ENCODE peak calls at places on chromosome 9, in six cellular contexts. I, J, V, W, A and X are unnamed samples.
A peak's percentile ranks its signal among the peaks of the same experiment; 100 is the strongest.

GRCh38 chr9:113594484-113595299 is 131.2 kb downstream of the RGS3 start:
- DNase-seq in I (no peak), J (no peak), V (no peak), W (no peak), A (no peak), X (no peak)

GRCh38 chr9:112041536-112042243 is 133.4 kb downstream of the SUSD1 start:
- DNase-seq in I (peak; percentile 81), J (peak; percentile 94), V (peak; percentile 100), W (no peak), A (peak; percentile 55), X (peak; percentile 100)

GRCh38 chr9:18260527-18260926 is 213.4 kb upstream of the ADAMTSL1 start:
- DNase-seq in I (no peak), J (peak; percentile 23), V (peak; percentile 76), W (no peak), A (peak; percentile 24), X (no peak)

GRCh38 chr9:35395076-35395675 is 94.7 kb upstream of the RUSC2 start:
- DNase-seq in I (no peak), J (no peak), V (no peak), W (no peak), A (no peak), X (no peak)

GRCh38 chr9:16679327-16679821 is 191.1 kb downstream of the BNC2 start:
- DNase-seq in I (no peak), J (no peak), V (peak; percentile 67), W (no peak), A (no peak), X (no peak)

GRCh38 chr9:122261469-122261881 is 3.2 kb downstream of the RBM18 start:
- DNase-seq in I (no peak), J (peak; percentile 71), V (peak; percentile 28), W (peak; percentile 76), A (peak; percentile 88), X (peak; percentile 95)

GRCh38 chr9:16414451-16414850 is 456.0 kb downstream of the BNC2 start:
- DNase-seq in I (no peak), J (peak; percentile 36), V (peak; percentile 24), W (no peak), A (no peak), X (peak; percentile 30)

GRCh38 chr9:101434990-101435389 is 584 bp downstream of the ALDOB start:
- DNase-seq in I (no peak), J (no peak), V (no peak), W (no peak), A (no peak), X (no peak)

GRCh38 chr9:32395483-32396216 is 11.2 kb downstream of the ACO1 start:
- DNase-seq in I (no peak), J (peak; percentile 96), V (peak; percentile 92), W (no peak), A (no peak), X (peak; percentile 94)

GRCh38 chr9:37904647-37905505 is 949 bp upstream of the SLC25A51 start:
- DNase-seq in I (no peak), J (peak; percentile 64), V (no peak), W (peak; percentile 32), A (no peak), X (peak; percentile 58)

GRCh38 chr9:83972286-83972685 is 7.7 kb downstream of the HNRNPK start:
- DNase-seq in I (no peak), J (no peak), V (no peak), W (no peak), A (no peak), X (no peak)

GRCh38 chr9:37156781-37157356 is 36.5 kb downstream of the ZCCHC7 start:
- DNase-seq in I (no peak), J (no peak), V (peak; percentile 16), W (no peak), A (no peak), X (peak; percentile 13)

GRCh38 chr9:18149457-18150011 is 324.4 kb upstream of the ADAMTSL1 start:
- DNase-seq in I (no peak), J (no peak), V (no peak), W (no peak), A (no peak), X (no peak)

GRCh38 chr9:123336455-123336854 is 19.5 kb upstream of the CRB2 start:
- DNase-seq in I (no peak), J (no peak), V (no peak), W (no peak), A (no peak), X (no peak)

GRCh38 chr9:119268985-119269384 is 100.2 kb downstream of the BRINP1 start:
- DNase-seq in I (no peak), J (no peak), V (peak; percentile 81), W (no peak), A (no peak), X (no peak)

GRCh38 chr9:88400021-88400420 is 11.8 kb downstream of the SPIN1 start:
- DNase-seq in I (no peak), J (peak; percentile 60), V (peak; percentile 89), W (no peak), A (peak; percentile 53), X (peak; percentile 59)

GRCh38 chr9:33748633-33749304 is 46.6 kb upstream of the PRSS3 start:
- DNase-seq in I (no peak), J (no peak), V (no peak), W (no peak), A (no peak), X (no peak)

GRCh38 chr9:134052941-134053340 is 14.9 kb downstream of the BRD3 start:
- DNase-seq in I (no peak), J (no peak), V (no peak), W (peak; percentile 11), A (no peak), X (no peak)

GRCh38 chr9:98774746-98775145 is 21.6 kb downstream of the ANKS6 start:
- DNase-seq in I (no peak), J (no peak), V (no peak), W (no peak), A (no peak), X (peak; percentile 16)

GRCh38 chr9:125983681-125984080 is 236.5 kb downstream of the PBX3 start:
- DNase-seq in I (no peak), J (no peak), V (no peak), W (no peak), A (no peak), X (no peak)

GRCh38 chr9:79896390-79896789 is 324.6 kb downstream of the TLE4 start:
- DNase-seq in I (no peak), J (no peak), V (no peak), W (no peak), A (no peak), X (no peak)

GRCh38 chr9:86842573-86842972 is 104.7 kb downstream of the GAS1 start:
- DNase-seq in I (no peak), J (no peak), V (no peak), W (no peak), A (no peak), X (no peak)

GRCh38 chr9:38662763-38663593 is 42.6 kb upstream of the ANKRD18A start:
- DNase-seq in I (no peak), J (peak; percentile 46), V (no peak), W (no peak), A (peak; percentile 30), X (peak; percentile 51)

GRCh38 chr9:4241552-4241951 is 58.3 kb downstream of the GLIS3 start:
- DNase-seq in I (no peak), J (no peak), V (no peak), W (no peak), A (no peak), X (no peak)

GRCh38 chr9:32427111-32427873 is 42.8 kb downstream of the ACO1 start:
- DNase-seq in I (no peak), J (peak; percentile 56), V (peak; percentile 29), W (no peak), A (peak; percentile 31), X (peak; percentile 51)

GRCh38 chr9:73215249-73215648 is 63.6 kb downstream of the ANXA1 start:
- DNase-seq in I (no peak), J (no peak), V (no peak), W (no peak), A (no peak), X (no peak)

GRCh38 chr9:71268871-71269640 is 147.6 kb upstream of the TRPM3 start:
- DNase-seq in I (no peak), J (no peak), V (no peak), W (no peak), A (no peak), X (no peak)

GRCh38 chr9:136124976-136125692 is 6.5 kb upstream of the TMEM250 start:
- DNase-seq in I (no peak), J (no peak), V (no peak), W (no peak), A (no peak), X (no peak)

GRCh38 chr9:136120119-136120393 is 1.4 kb upstream of the TMEM250 start:
- DNase-seq in I (no peak), J (no peak), V (no peak), W (no peak), A (no peak), X (no peak)

GRCh38 chr9:136121801-136122200 is 3.1 kb upstream of the TMEM250 start:
- DNase-seq in I (no peak), J (no peak), V (no peak), W (no peak), A (no peak), X (no peak)

GRCh38 chr9:136120438-136120844 is 1.8 kb upstream of the TMEM250 start:
- DNase-seq in I (no peak), J (no peak), V (no peak), W (no peak), A (no peak), X (no peak)

GRCh38 chr9:136122425-136123383 is 4.0 kb upstream of the TMEM250 start:
- DNase-seq in I (no peak), J (peak; percentile 46), V (no peak), W (peak; percentile 81), A (peak; percentile 84), X (peak; percentile 59)
- H3K4me3 ChIP-seq in I (no peak overlapping the region), J (no peak overlapping the region), V (no peak overlapping the region), W (no peak overlapping the region), A (no peak overlapping the region), X (no peak overlapping the region)

GRCh38 chr9:137280478-137281344 is 3.2 kb downstream of the TOR4A start:
- DNase-seq in I (no peak), J (peak; percentile 32), V (no peak), W (no peak), A (peak; percentile 67), X (no peak)
- H3K4me3 ChIP-seq in I (no peak overlapping the region), J (no peak overlapping the region), V (peak overlapping the region; percentile 10), W (no peak overlapping the region), A (no peak overlapping the region), X (no peak overlapping the region)

GRCh38 chr9:120705174-120705573 is 9.1 kb downstream of the MEGF9 start:
- DNase-seq in I (no peak), J (no peak), V (no peak), W (no peak), A (no peak), X (no peak)
- H3K4me3 ChIP-seq in I (no peak overlapping the region), J (no peak overlapping the region), V (no peak overlapping the region), W (no peak overlapping the region), A (no peak overlapping the region), X (no peak overlapping the region)

DNA sequence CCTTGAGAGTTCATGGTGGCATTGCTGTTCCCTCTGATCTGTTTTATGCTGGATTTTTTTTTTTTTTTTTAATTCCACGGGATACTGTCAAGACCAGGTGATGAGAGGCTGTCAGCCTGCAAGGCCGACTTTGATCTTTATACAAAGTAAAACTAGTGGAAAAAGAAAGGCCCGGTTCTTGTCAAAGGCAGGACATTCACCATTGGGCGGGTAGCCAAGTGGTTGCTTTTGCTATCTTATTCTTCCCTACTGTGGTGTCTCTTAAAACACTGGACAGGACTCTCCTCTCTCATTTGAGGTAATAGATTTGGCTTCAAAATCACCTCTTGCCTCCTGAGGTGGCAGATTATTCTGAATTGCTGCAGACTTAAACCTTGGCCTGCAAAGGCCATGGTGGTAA is 275.3 kb downstream of the KDM4C start:
- DNase-seq in I (no peak), J (no peak), V (no peak), W (no peak), A (no peak), X (peak; percentile 15)
- H3K4me3 ChIP-seq in I (no peak overlapping the region), J (no peak overlapping the region), V (no peak overlapping the region), W (no peak overlapping the region), A (no peak overlapping the region), X (no peak overlapping the region)